ENCODE peak calls at places on chromosomes 5 and 9, in six cellular contexts. M is AG09309; A is stimulated activated CD4-positive, alpha-beta T cell treated with anti-CD3 and anti-CD28 coated beads, Interleukin-2, amount 100 ng/mL, for 48 hours; R is fibroblast of mammary gland; O is uterus; V is activated CD4-positive, alpha-beta memory T cell treated with anti-CD3 and anti-CD28 coated beads for 36 hours. T is an unnamed sample.

GRCh38 chr5:137320056-137321045 is 178.8 kb downstream of the SPOCK1 start:
- DNase-seq in O (no peak), A (peak; percentile 9), V (peak; percentile 12), R (peak; percentile 76), M (no peak), T (peak; percentile 50)

GRCh38 chr9:103319979-103320378 is 324.8 kb downstream of the CYLC2 start:
- DNase-seq in R (no peak), A (no peak), O (no peak), M (no peak), V (no peak), T (no peak)

GRCh38 chr9:112754578-112754977 is 4.0 kb downstream of the SNX30 start:
- DNase-seq in A (no peak), R (peak; percentile 52), V (peak; percentile 54), M (no peak), O (no peak), T (no peak)

GRCh38 chr9:37977851-37978250 is 73.9 kb upstream of the SLC25A51 start:
- DNase-seq in O (no peak), V (no peak), R (no peak), A (no peak), M (no peak), T (no peak)

GRCh38 chr5:136015966-136016365 is 12.8 kb upstream of the TGFBI start:
- DNase-seq in M (no peak), O (no peak), A (no peak), V (no peak), R (no peak), T (no peak)

GRCh38 chr5:158382473-158382872 is 523.5 kb upstream of the CLINT1 start:
- DNase-seq in O (peak; percentile 89), A (peak; percentile 0), R (peak; percentile 97), M (peak; percentile 93), V (peak; percentile 33), T (peak; percentile 91)

GRCh38 chr5:139997276-139997675 is 45.8 kb downstream of the NRG2 start:
- DNase-seq in M (no peak), R (no peak), O (no peak), V (no peak), A (no peak), T (no peak)

GRCh38 chr9:129276486-129277260 is 98.6 kb upstream of the IER5L start:
- DNase-seq in V (peak; percentile 4), A (no peak), O (peak; percentile 11), R (no peak), M (no peak), T (no peak)

GRCh38 chr5:132090107-132090506 is 16.5 kb downstream of the CSF2 start:
- DNase-seq in O (no peak), V (no peak), A (no peak), M (peak; percentile 56), R (peak; percentile 88), T (peak; percentile 95)

GRCh38 chr5:178194026-178194425 is 6.9 kb upstream of the GMCL2 start:
- DNase-seq in V (no peak), A (no peak), O (no peak), M (no peak), R (no peak), T (no peak)

GRCh38 chr9:89814340-89815040 is 209.7 kb downstream of the GADD45G start:
- DNase-seq in O (peak; percentile 17), M (no peak), A (no peak), R (peak; percentile 11), V (no peak), T (no peak)

GRCh38 chr5:39513236-39513635 is 88.5 kb upstream of the DAB2 start:
- DNase-seq in O (no peak), R (no peak), V (no peak), A (no peak), M (no peak), T (no peak)